ENCODE peak calls at places on chromosomes 16 and 17, in six cellular contexts. V, A, G, L, K and C are unnamed samples.

GRCh38 chr16:75203667-75204409 is 3.1 kb downstream of the CTRB2 start:
- DNase-seq in V (no peak), A (no peak), G (peak), L (peak), K (no peak), C (no peak)

GRCh38 chr17:42422412-42422957 is 571 bp downstream of the CAVIN1 start:
- DNase-seq in V (peak), A (no peak), G (peak), L (peak), K (peak), C (peak)

GRCh38 chr17:77266891-77267341 is 126.1 kb downstream of the SEC14L1 start:
- DNase-seq in V (peak), A (no peak), G (no peak), L (no peak), K (no peak), C (peak)

GRCh38 chr17:17929655-17930380 is 42.4 kb downstream of the TOM1L2 start:
- DNase-seq in V (no peak), A (no peak), G (no peak), L (no peak), K (no peak), C (no peak)

GRCh38 chr17:6043405-6043804 is 26.8 kb upstream of the WSCD1 start:
- DNase-seq in V (no peak), A (no peak), G (no peak), L (peak), K (no peak), C (no peak)

GRCh38 chr16:2213817-2214720 is 571 bp downstream of the PGP start:
- DNase-seq in V (no peak), A (no peak), G (no peak), L (peak), K (no peak), C (peak)

GRCh38 chr16:12646490-12647274 is 157.0 kb downstream of the CPPED1 start:
- DNase-seq in V (no peak), A (no peak), G (no peak), L (no peak), K (peak), C (no peak)

GRCh38 chr17:7550359-7550758 is 1.5 kb downstream of the TNFSF12 start:
- DNase-seq in V (no peak), A (no peak), G (no peak), L (no peak), K (no peak), C (no peak)

DNA sequence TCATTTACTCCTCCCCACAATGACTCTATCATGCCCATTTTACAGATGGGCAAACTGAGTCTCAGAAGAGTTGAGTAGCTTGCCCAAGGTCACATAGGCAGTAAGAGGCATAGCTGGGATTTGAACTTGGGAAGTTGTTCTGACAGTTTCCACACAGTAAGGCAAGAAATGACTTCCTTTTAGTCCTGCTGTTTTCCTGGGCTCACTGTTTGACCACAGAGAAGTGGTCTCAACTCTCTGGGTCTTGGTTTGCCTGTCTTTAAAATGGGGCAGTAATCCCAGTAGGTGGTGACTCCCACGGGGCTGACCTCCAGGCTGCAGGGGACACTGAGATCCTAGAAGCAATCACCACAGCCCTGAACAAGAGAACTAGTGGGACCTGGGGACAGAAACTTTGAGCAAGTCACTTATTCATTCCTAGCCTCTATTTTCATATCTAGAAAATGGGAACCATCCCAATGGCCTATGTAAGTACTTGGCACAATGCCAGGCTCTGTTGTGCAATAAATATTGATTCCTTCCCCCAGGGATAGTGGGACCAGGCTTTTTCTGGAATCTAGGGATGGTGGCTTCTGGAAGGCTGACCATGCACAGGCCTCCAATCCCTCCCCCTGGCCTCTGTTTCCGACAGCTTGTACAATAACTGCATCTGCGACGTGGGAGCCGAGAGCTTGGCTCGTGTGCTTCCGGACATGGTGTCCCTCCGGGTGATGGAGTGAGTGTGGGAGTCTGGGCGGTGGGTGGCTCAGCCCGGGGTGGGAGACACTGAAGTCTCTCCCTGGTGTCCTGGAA is 20.5 kb downstream of the DEXI start:
- DNase-seq in V (no peak), A (no peak), G (peak), L (peak), K (no peak), C (no peak)
- TF ChIP-seq POLR2A in V (no peak), A (no peak), G (no peak), L (no peak), K (no peak), C (no peak)

GRCh38 chr17:27677191-27677590 is 46.2 kb downstream of the LGALS9 start:
- DNase-seq in V (no peak), A (no peak), G (no peak), L (no peak), K (no peak), C (no peak)
- TF ChIP-seq POLR2A in V (no peak), A (no peak), G (no peak), L (no peak), K (no peak), C (no peak)

DNA sequence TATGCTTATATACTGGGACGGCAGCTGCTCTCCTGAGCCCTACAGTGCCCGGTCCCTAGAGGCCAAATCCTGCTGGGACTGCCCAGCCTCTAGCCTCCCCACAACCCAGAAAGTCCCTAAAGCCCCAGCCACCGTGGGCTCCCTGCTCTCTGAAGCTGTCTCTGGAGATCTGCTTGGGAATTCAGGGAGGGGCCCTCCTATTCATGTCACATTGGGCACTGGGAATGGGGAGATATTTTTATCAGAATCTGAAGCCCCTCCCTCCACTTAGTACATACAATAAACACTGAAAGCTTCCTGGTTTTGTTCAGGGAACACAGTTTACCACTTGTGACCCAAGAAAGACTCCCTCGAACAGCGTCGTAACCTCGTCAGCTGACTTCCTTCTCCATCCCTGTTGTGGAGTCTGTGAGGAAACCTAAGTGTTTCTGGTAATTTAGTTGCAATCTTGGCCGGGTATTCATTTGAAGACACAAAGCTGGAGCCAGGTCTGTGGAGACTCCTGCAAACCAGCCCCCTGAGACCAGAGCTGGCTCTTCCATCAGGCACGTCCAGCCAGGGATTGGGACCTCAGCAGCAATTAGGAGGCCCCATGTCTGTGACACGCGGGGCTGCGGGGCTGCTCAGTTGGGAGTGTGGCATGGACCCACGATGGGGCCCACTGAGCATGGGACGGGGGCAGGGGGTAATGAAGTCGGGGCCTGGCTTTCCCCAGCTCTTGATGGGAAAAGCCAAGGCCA is 38.5 kb downstream of the PGS1 start:
- DNase-seq in V (no peak), A (no peak), G (no peak), L (no peak), K (no peak), C (no peak)
- TF ChIP-seq POLR2A in V (no peak), A (no peak), G (peak), L (no peak), K (no peak), C (no peak)

DNA sequence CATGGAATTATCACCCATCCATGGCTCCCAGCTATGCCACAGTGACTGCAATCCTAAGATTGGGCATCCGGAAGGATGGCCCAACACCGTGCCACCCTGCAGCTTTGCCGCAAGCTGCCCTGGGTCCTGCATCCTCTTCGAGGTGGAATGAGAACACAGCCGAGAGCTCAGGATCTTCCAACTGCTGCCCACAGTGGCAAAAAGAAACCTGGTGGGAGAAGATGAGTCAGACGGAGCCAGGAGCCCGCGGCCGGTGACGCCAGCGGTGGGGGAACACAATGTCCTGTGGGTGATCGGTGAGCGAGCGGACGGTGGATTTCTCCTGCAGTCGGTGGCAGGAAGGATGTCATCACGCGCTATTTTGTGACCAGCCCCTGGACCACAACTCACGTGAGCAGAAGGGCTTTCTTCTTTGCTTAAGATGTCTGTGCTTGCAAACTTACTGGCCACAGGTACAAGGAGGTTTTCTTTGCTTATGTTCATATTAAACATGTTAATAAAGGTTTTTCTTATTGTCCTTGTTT is 20.1 kb downstream of the CD7 start:
- DNase-seq in V (no peak), A (peak), G (peak), L (peak), K (peak), C (peak)
- TF ChIP-seq POLR2A in V (no peak), A (no peak), G (no peak), L (peak), K (no peak), C (peak)